ENCODE peak calls at places on chromosomes 16 and 17, in five cellular contexts. X is fibroblast of the conjunctiva; J is activated T-cell treated with anti-CD3 and anti-CD28 coated beads, Interleukin-2, amount 50 U/mL, for 4 hours; I is AML-193; Y is upper lobe of right lung. W is an unnamed sample.
A peak's percentile ranks its signal among the peaks of the same experiment; 100 is the strongest.

GRCh38 chr17:67431210-67432015 is 54.3 kb downstream of the PITPNC1 start:
- DNase-seq in J (no peak), I (no peak), X (peak; percentile 36), Y (no peak), W (no peak)

GRCh38 chr16:11668590-11669379 is 530 bp downstream of the SNN start:
- DNase-seq in J (no peak), X (no peak), I (no peak), Y (no peak), W (no peak)

GRCh38 chr17:5973410-5973809 is 96.8 kb upstream of the WSCD1 start:
- DNase-seq in X (no peak), J (no peak), I (no peak), Y (no peak), W (no peak)

GRCh38 chr17:44049294-44050080 is 17.0 kb downstream of the LSM12 start:
- DNase-seq in Y (no peak), X (no peak), J (no peak), I (no peak), W (no peak)

GRCh38 chr17:59296190-59296589 is 35.3 kb upstream of the YPEL2 start:
- DNase-seq in Y (no peak), X (no peak), J (no peak), I (no peak), W (no peak)

GRCh38 chr16:11669380-11670146 is 1.3 kb downstream of the SNN start:
- DNase-seq in I (peak; percentile 42), Y (no peak), J (no peak), X (no peak), W (no peak)

GRCh38 chr17:48995871-48996695 is 1.1 kb upstream of the IGF2BP1 start:
- DNase-seq in Y (no peak), X (no peak), I (no peak), J (no peak), W (no peak)

GRCh38 chr17:45240905-45241314 is 19.2 kb downstream of the FMNL1 start:
- DNase-seq in X (no peak), J (no peak), I (no peak), Y (no peak), W (no peak)

GRCh38 chr16:67265834-67266233 is 13.5 kb upstream of the PLEKHG4 start:
- DNase-seq in Y (peak; percentile 19), X (no peak), I (no peak), J (no peak), W (no peak)

GRCh38 chr17:49748791-49749190 is 15.1 kb downstream of the FAM117A start:
- DNase-seq in Y (no peak), J (peak; percentile 38), I (no peak), X (no peak), W (peak; percentile 14)

GRCh38 chr17:9021985-9022552 is 759 bp downstream of the NTN1 start:
- DNase-seq in X (no peak), I (no peak), J (no peak), Y (peak; percentile 65), W (no peak)

GRCh38 chr17:36030949-36031348 is 13.2 kb upstream of the CCL23 start:
- DNase-seq in X (no peak), I (no peak), J (no peak), Y (no peak), W (no peak)

GRCh38 chr16:19105891-19106624 is 7.7 kb upstream of the ITPRIPL2 start:
- DNase-seq in Y (no peak), J (no peak), I (no peak), X (no peak), W (no peak)

GRCh38 chr17:78263063-78263735 is 31.8 kb downstream of the TMEM235 start:
- DNase-seq in I (no peak), J (no peak), X (no peak), Y (peak; percentile 74), W (no peak)

GRCh38 chr17:40953876-40954275 is 12.9 kb downstream of the KRT39 start:
- DNase-seq in I (no peak), J (no peak), X (no peak), Y (no peak), W (no peak)

GRCh38 chr17:72075995-72076677 is 44.7 kb upstream of the SOX9 start:
- DNase-seq in X (no peak), I (no peak), Y (no peak), J (no peak), W (no peak)

GRCh38 chr17:72280881-72281280 is 160.1 kb downstream of the SOX9 start:
- DNase-seq in X (no peak), J (no peak), Y (no peak), I (no peak), W (no peak)

GRCh38 chr17:45143767-45144198 is 4.5 kb upstream of the HEXIM1 start:
- DNase-seq in I (no peak), J (no peak), X (peak; percentile 85), Y (peak; percentile 84), W (no peak)

GRCh38 chr17:46764709-46765401 is 53.6 kb downstream of the WNT3 start:
- DNase-seq in J (no peak), I (peak; percentile 56), Y (peak; percentile 87), X (peak; percentile 18), W (no peak)

GRCh38 chr16:70747703-70748631 is 53.0 kb downstream of the VAC14 start:
- DNase-seq in J (no peak), X (no peak), I (no peak), Y (peak; percentile 73), W (no peak)

GRCh38 chr17:16282522-16282921 is 65.5 kb downstream of the PIGL start:
- DNase-seq in I (no peak), J (no peak), Y (no peak), X (no peak), W (no peak)

GRCh38 chr16:3485821-3486505 is 9.3 kb downstream of the C16orf90 start:
- DNase-seq in I (no peak), J (no peak), X (no peak), Y (no peak), W (no peak)

W was measured in activated naive CD8-positive, alpha-beta T cell treated with anti-CD3 and anti-CD28 coated beads, Interleukin-2, amount 50 U/mL, for 16 hours.